ENCODE peak calls at places on chromosome 3, in seven cellular contexts. J is AG10803; B is cardiac fibroblast; U is NCI-H748 treated with DMSO at 0.1 percent for 48 hours; N is CD8-positive, alpha-beta T cell; L is smooth muscle cell of the brain vasculature; A is posterior vena cava. I is an unnamed sample.

GRCh38 chr3:15638193-15638890 is 36.8 kb downstream of the BTD start:
- DNase-seq in J (peak; percentile 48), B (peak; percentile 77), U (no peak), N (no peak), L (no peak), A (no peak), I (no peak)

GRCh38 chr3:171967932-171968678 is 71.3 kb upstream of the FNDC3B start:
- DNase-seq in J (peak; percentile 80), B (peak; percentile 84), U (no peak), N (no peak), L (no peak), A (no peak), I (no peak)

GRCh38 chr3:38662544-38662943 is 13.1 kb upstream of the SCN5A start:
- DNase-seq in J (peak; percentile 29), B (peak; percentile 61), U (peak; percentile 3), N (no peak), L (no peak), A (no peak), I (no peak)

GRCh38 chr3:192494176-192494575 is 233.2 kb downstream of the FGF12 start:
- DNase-seq in J (no peak), B (peak; percentile 66), U (no peak), N (no peak), L (no peak), A (no peak), I (no peak)

GRCh38 chr3:67463656-67464055 is 190.8 kb downstream of the SUCLG2 start:
- DNase-seq in J (no peak), B (no peak), U (no peak), N (no peak), L (no peak), A (no peak), I (no peak)

GRCh38 chr3:39408493-39409372 is 2.2 kb downstream of the RPSA start:
- DNase-seq in J (no peak), B (no peak), U (no peak), N (no peak), L (no peak), A (no peak), I (no peak)

GRCh38 chr3:59261009-59261408 is 211.2 kb upstream of the CFAP20DC start:
- DNase-seq in J (no peak), B (no peak), U (no peak), N (no peak), L (no peak), A (no peak), I (no peak)

GRCh38 chr3:110946810-110947209 is 124.8 kb upstream of the NECTIN3 start:
- DNase-seq in J (no peak), B (no peak), U (no peak), N (no peak), L (no peak), A (no peak), I (no peak)

GRCh38 chr3:143820466-143821221 is 27.6 kb downstream of the SLC9A9 start:
- DNase-seq in J (no peak), B (no peak), U (no peak), N (no peak), L (peak; percentile 33), A (no peak), I (peak; percentile 13)

GRCh38 chr3:149581681-149582349 is 76.0 kb downstream of the WWTR1 start:
- DNase-seq in J (peak; percentile 82), B (peak; percentile 90), U (no peak), N (no peak), L (peak; percentile 75), A (no peak), I (peak; percentile 75)

GRCh38 chr3:24288538-24289236 is 206.0 kb downstream of the THRB start:
- DNase-seq in J (peak; percentile 64), B (no peak), U (no peak), N (no peak), L (no peak), A (no peak), I (no peak)